ENCODE peak calls at places on chromosome X, in four cellular contexts. H, Z, B and T are unnamed samples.

GRCh38 chrX:118459494-118459893 is 36.1 kb upstream of the DOCK11 start:
- DNase-seq in H (peak; percentile 59), Z (peak; percentile 11), B (peak; percentile 52), T (peak; percentile 15)

GRCh38 chrX:57329008-57329407 is 42.5 kb downstream of the FAAH2 start:
- DNase-seq in H (no peak), Z (no peak), B (no peak), T (no peak)

GRCh38 chrX:11450354-11450753 is 157.1 kb downstream of the AMELX start:
- DNase-seq in H (no peak), Z (no peak), B (no peak), T (no peak)

GRCh38 chrX:153953342-153953830 is 8.9 kb upstream of the RENBP start:
- DNase-seq in H (peak; percentile 27), Z (peak; percentile 78), B (peak; percentile 63), T (peak; percentile 84)

GRCh38 chrX:68498044-68498507 is 775 bp upstream of the YIPF6 start:
- DNase-seq in H (no peak), Z (no peak), B (no peak), T (no peak)

GRCh38 chrX:13699183-13699826 is 10.4 kb downstream of the RAB9A start:
- DNase-seq in H (peak; percentile 0), Z (no peak), B (peak; percentile 41), T (no peak)

GRCh38 chrX:56068274-56068758 is 163.8 kb upstream of the KLF8 start:
- DNase-seq in H (no peak), Z (no peak), B (no peak), T (no peak)

GRCh38 chrX:54817220-54817820 is 9.8 kb downstream of the MAGED2 start:
- DNase-seq in H (no peak), Z (no peak), B (peak; percentile 4), T (no peak)

GRCh38 chrX:37627602-37628001 is 56.1 kb downstream of the LANCL3 start:
- DNase-seq in H (no peak), Z (no peak), B (no peak), T (no peak)

GRCh38 chrX:115362334-115363095 is 73.0 kb downstream of the LUZP4 start:
- DNase-seq in H (no peak), Z (no peak), B (no peak), T (no peak)

GRCh38 chrX:153750126-153750774 is 13.8 kb upstream of the PLXNB3 start:
- DNase-seq in H (no peak), Z (no peak), B (no peak), T (no peak)

GRCh38 chrX:136619889-136620505 is 28.0 kb upstream of the CD40LG start:
- DNase-seq in H (no peak), Z (peak; percentile 54), B (no peak), T (peak; percentile 77)

GRCh38 chrX:44157858-44158257 is 184.7 kb upstream of the NDP start:
- DNase-seq in H (no peak), Z (no peak), B (no peak), T (no peak)

GRCh38 chrX:74162199-74162598 is 141.8 kb upstream of the ZCCHC13 start:
- DNase-seq in H (no peak), Z (no peak), B (no peak), T (no peak)

GRCh38 chrX:109624641-109625311 is at the start of gene KCNE5:
- DNase-seq in H (no peak), Z (no peak), B (no peak), T (no peak)

GRCh38 chrX:133681416-133681815 is 266.1 kb upstream of the GPC4 start:
- DNase-seq in H (no peak), Z (no peak), B (no peak), T (no peak)

GRCh38 chrX:71144651-71145050 is at the start of gene NLGN3:
- DNase-seq in H (no peak), Z (no peak), B (no peak), T (no peak)

GRCh38 chrX:148976571-148976970 is 476.2 kb downstream of the AFF2 start:
- DNase-seq in H (no peak), Z (no peak), B (no peak), T (no peak)

GRCh38 chrX:153970398-153971123 is 1.1 kb downstream of the HCFC1 start:
- DNase-seq in H (peak; percentile 29), Z (no peak), B (peak; percentile 70), T (peak; percentile 50)

GRCh38 chrX:96432647-96433046 is 252.0 kb upstream of the DIAPH2 start:
- DNase-seq in H (no peak), Z (no peak), B (peak; percentile 52), T (no peak)

GRCh38 chrX:52933976-52934703 is 24.2 kb downstream of the FAM156A start:
- DNase-seq in H (no peak), Z (no peak), B (no peak), T (no peak)